ENCODE peak calls at places on chromosomes 11 and 22, in ten cellular contexts. L, C, J, V, B, K, X, D, H and I are unnamed samples.

GRCh38 chr11:66996609-66997273 is 21.6 kb downstream of the C11orf86 start:
- DNase-seq in L (peak), C (no peak), J (no peak), V (no peak), B (no peak), K (peak), X (no peak), D (no peak), H (peak), I (no peak)

GRCh38 chr11:96091476-96091875 is 167.6 kb upstream of the MTMR2 start:
- DNase-seq in L (no peak), C (no peak), J (no peak), V (no peak), B (no peak), K (no peak), X (no peak), D (no peak), H (no peak), I (peak)

GRCh38 chr11:111523343-111523742 is 8.8 kb downstream of the HOATZ start:
- DNase-seq in L (no peak), C (no peak), J (no peak), V (no peak), B (no peak), K (no peak), X (no peak), D (no peak), H (no peak), I (no peak)

GRCh38 chr11:121067453-121067852 is 33.6 kb upstream of the TECTA start:
- DNase-seq in L (peak), C (no peak), J (no peak), V (no peak), B (no peak), K (no peak), X (no peak), D (no peak), H (peak), I (no peak)

GRCh38 chr11:134597452-134597851 is 185.4 kb upstream of the B3GAT1 start:
- DNase-seq in L (no peak), C (no peak), J (no peak), V (no peak), B (no peak), K (no peak), X (no peak), D (no peak), H (no peak), I (no peak)

GRCh38 chr11:86209806-86210657 is 34.5 kb upstream of the EED start:
- DNase-seq in L (no peak), C (no peak), J (no peak), V (no peak), B (no peak), K (no peak), X (no peak), D (no peak), H (no peak), I (no peak)

GRCh38 chr22:48574776-48575566 is 1252.7 kb downstream of the BRD1 start:
- DNase-seq in L (no peak), C (peak), J (peak), V (peak), B (no peak), K (peak), X (peak), D (peak), H (no peak), I (no peak)

GRCh38 chr22:28793976-28794584 is 6.3 kb downstream of the XBP1 start:
- DNase-seq in L (no peak), C (no peak), J (no peak), V (no peak), B (no peak), K (no peak), X (no peak), D (no peak), H (no peak), I (no peak)

GRCh38 chr11:64275031-64275800 is 9.2 kb downstream of the BAD start:
- DNase-seq in L (no peak), C (no peak), J (no peak), V (no peak), B (no peak), K (no peak), X (no peak), D (no peak), H (no peak), I (no peak)

GRCh38 chr11:118314985-118315384 is 10.5 kb downstream of the CD3E start:
- DNase-seq in L (no peak), C (no peak), J (no peak), V (no peak), B (no peak), K (no peak), X (no peak), D (no peak), H (no peak), I (no peak)

GRCh38 chr22:36586852-36587251 is 57.9 kb upstream of the EIF3D start:
- DNase-seq in L (no peak), C (no peak), J (no peak), V (no peak), B (no peak), K (peak), X (no peak), D (no peak), H (no peak), I (no peak)

GRCh38 chr11:119676461-119677020 is 52.5 kb downstream of the NECTIN1 start:
- DNase-seq in L (peak), C (no peak), J (no peak), V (no peak), B (no peak), K (no peak), X (no peak), D (no peak), H (no peak), I (no peak)

GRCh38 chr11:129316781-129317180 is 58.9 kb upstream of the BARX2 start:
- DNase-seq in L (no peak), C (no peak), J (no peak), V (no peak), B (no peak), K (no peak), X (no peak), D (no peak), H (no peak), I (no peak)

GRCh38 chr22:44419429-44419828 is 78.6 kb downstream of the RTL6 start:
- DNase-seq in L (peak), C (no peak), J (no peak), V (no peak), B (no peak), K (no peak), X (no peak), D (no peak), H (no peak), I (no peak)

DNA sequence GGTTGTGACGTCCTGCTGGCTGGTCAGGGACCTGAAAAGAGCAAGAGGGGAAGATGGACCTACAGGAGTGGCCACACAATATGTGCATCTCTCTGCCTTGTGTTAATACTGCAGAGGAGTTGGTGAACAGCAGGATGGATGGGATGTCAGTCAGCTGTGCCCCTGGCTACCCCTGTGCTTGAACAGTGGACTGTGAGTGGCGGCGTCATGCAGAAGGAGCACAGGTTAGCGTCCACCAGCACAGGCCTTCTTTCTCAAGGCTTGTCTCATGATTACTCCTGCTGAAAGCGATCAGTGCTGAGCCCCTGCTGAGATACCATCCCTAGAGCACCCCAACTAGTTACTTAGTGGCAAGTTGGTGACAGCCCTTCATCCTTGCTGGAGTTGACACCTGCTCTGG is 3.8 kb upstream of the CHKB start:
- DNase-seq in L (no peak), C (no peak), J (no peak), V (no peak), B (no peak), K (peak), X (no peak), D (no peak), H (no peak), I (no peak)
- H3K27ac ChIP-seq in L (no peak), C (no peak), J (no peak), V (no peak), B (no peak), K (no peak), X (no peak), D (no peak), H (no peak), I (no peak)

GRCh38 chr11:10268746-10269487 is 25.1 kb downstream of the SBF2 start:
- DNase-seq in L (peak), C (no peak), J (no peak), V (no peak), B (no peak), K (peak), X (no peak), D (no peak), H (no peak), I (no peak)

GRCh38 chr11:10263929-10264328 is 30.1 kb downstream of the SBF2 start:
- DNase-seq in L (peak), C (no peak), J (no peak), V (no peak), B (no peak), K (peak), X (no peak), D (no peak), H (peak), I (no peak)

GRCh38 chr11:10272132-10272531 is 21.9 kb downstream of the SBF2 start:
- DNase-seq in L (no peak), C (no peak), J (no peak), V (no peak), B (no peak), K (no peak), X (no peak), D (no peak), H (no peak), I (no peak)

GRCh38 chr11:10265936-10266335 is 28.1 kb downstream of the SBF2 start:
- DNase-seq in L (no peak), C (no peak), J (no peak), V (no peak), B (no peak), K (no peak), X (no peak), D (no peak), H (no peak), I (no peak)

DNA sequence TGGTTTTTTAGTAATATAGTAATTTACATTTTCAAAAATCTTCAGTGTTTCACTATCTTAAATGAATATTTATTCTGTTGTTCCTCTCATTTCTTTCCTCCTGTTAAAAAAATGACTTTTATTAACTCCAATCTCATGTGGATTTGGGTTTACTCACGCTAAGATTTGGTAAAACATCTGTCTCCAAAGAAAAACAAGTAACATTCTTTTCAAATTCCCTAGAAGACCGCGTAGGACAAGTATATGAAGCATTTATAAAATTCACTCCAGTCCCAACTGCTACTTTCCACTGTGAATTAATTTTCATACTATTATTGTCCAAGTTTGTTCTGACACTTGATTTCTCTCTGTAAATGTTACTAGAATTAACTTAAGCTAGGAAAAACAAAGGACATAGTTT is 26.2 kb downstream of the SBF2 start:
- DNase-seq in L (no peak), C (no peak), J (no peak), V (no peak), B (no peak), K (no peak), X (no peak), D (no peak), H (no peak), I (no peak)
- H3K4me3 ChIP-seq in L (no peak), C (no peak), J (no peak), V (no peak), B (no peak), K (no peak), X (no peak), D (no peak), H (no peak), I (no peak)

DNA sequence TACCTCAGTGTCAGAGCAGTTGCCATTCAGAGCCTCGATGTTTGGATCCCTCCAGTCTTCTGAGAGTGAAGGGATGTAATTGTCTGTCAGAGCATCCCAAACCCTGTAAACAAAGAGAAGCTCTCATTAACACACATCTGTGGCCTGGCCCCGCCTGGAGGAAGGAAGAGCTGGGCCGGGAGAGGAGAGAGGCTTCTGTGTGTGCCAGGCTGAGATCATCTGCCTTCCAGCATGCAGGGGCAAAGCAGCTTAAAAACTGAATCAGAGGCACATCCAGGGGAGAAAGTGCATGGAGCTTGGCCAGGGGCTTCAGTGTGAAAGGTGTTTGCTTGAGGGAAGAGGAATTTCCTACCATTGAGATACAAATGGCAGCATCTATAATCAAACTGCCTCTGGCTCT is 14.5 kb downstream of the FEZ1 start:
- DNase-seq in L (no peak), C (no peak), J (no peak), V (peak), B (no peak), K (peak), X (no peak), D (no peak), H (no peak), I (no peak)
- H3K27ac ChIP-seq in L (no peak), C (no peak), J (no peak), V (no peak), B (no peak), K (no peak), X (no peak), D (no peak), H (no peak), I (no peak)

GRCh38 chr11:7577226-7577882 is 63.6 kb downstream of the PPFIBP2 start:
- DNase-seq in L (no peak), C (no peak), J (no peak), V (peak), B (no peak), K (no peak), X (no peak), D (no peak), H (no peak), I (no peak)
- H3K4me3 ChIP-seq in L (peak), C (no peak), J (peak), V (peak), B (no peak), K (peak), X (no peak), D (no peak), H (peak), I (no peak)

GRCh38 chr22:29992341-29993275 is 87.7 kb upstream of the HORMAD2 start:
- DNase-seq in L (peak), C (no peak), J (peak), V (no peak), B (no peak), K (no peak), X (no peak), D (no peak), H (no peak), I (no peak)
- H3K27ac ChIP-seq in L (peak), C (no peak), J (no peak), V (peak), B (no peak), K (no peak), X (no peak), D (no peak), H (no peak), I (no peak)

DNA sequence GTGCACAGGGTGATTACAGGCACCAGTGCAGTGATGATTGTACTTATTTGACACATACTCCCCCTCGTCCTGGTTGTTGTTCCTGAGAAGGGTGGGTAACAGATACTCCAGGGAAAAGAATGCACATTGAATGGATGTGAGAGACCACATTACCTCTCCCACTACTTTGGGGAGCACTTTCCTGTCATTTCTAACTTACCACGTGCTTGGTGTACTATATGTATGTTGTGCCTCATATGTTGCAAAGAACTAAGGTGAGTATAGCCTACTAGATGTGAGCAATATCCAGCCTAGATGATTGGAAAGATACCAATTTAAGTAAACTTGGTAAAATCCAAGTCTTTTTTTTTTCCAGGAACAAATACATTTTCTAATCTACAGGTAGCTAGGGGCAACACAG is 14.3 kb upstream of the SCARF2 start:
- DNase-seq in L (no peak), C (no peak), J (no peak), V (no peak), B (no peak), K (peak), X (no peak), D (no peak), H (no peak), I (no peak)
- H3K4me3 ChIP-seq in L (no peak), C (no peak), J (no peak), V (no peak), B (no peak), K (no peak), X (no peak), D (no peak), H (no peak), I (no peak)

DNA sequence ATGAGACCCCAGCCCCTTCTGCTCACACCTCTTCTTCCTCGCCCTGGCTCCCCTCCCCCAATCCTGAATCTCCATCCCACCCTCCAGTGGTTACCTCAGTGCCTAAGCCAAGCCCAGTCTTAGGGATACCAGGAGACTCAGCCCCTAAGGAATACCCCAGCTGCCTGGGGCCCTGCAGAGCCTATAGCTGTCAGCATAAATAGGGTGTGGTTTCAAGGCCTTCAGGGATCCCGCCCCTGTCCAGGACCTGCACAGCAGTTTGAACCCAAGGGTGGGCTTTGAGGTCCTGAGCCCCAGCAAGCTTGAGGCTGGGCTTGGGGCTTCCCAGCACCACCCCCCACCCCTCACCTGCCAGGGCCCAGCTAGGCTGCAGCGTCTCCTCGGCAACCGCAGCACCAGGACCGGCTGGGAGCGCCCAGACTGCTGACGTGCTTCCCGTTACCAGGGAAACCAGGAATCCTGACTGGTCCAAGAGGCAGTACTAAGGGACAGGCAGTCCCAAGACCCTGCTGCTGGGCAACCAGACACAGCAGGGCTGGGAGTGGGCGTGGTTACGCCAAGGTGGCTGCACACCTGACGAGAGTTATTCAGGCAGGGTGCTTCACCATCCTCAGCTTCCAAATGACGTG is 13.7 kb downstream of the APBB1 start:
- DNase-seq in L (no peak), C (no peak), J (no peak), V (peak), B (no peak), K (peak), X (no peak), D (peak), H (no peak), I (no peak)
- H3K27ac ChIP-seq in L (no peak), C (no peak), J (no peak), V (no peak), B (peak), K (no peak), X (no peak), D (peak), H (no peak), I (no peak)

GRCh38 chr11:1870326-1870696 is 17.4 kb downstream of the LSP1 start:
- DNase-seq in L (no peak), C (no peak), J (no peak), V (no peak), B (no peak), K (no peak), X (no peak), D (no peak), H (no peak), I (no peak)
- H3K4me3 ChIP-seq in L (no peak), C (no peak), J (peak), V (no peak), B (peak), K (peak), X (no peak), D (no peak), H (no peak), I (no peak)

GRCh38 chr11:133362921-133363320 is 169.4 kb downstream of the OPCML start:
- DNase-seq in L (no peak), C (no peak), J (no peak), V (no peak), B (no peak), K (no peak), X (no peak), D (no peak), H (no peak), I (no peak)
- H3K27ac ChIP-seq in L (no peak), C (no peak), J (no peak), V (no peak), B (no peak), K (no peak), X (no peak), D (no peak), H (no peak), I (no peak)